ENCODE peak calls at places on chromosomes 2 and 18, in eight cellular contexts. One of them, this sample, is unnamed.

GRCh38 chr18:28002841-28003240 is 174.1 kb downstream of the CDH2 start:
- DNase-seq in A549: no peak
- DNase-seq in lower lobe of right lung: no peak
- DNase-seq in HCT116: no peak
- DNase-seq in vagina: no peak
- DNase-seq in SJSA1: no peak
- DNase-seq in uterus: no peak
- DNase-seq in heart left ventricle: no peak
- DNase-seq in this sample: no peak

GRCh38 chr18:58870621-58871020 is 5.9 kb downstream of the ZNF532 start:
- DNase-seq in A549: no peak
- DNase-seq in lower lobe of right lung: no peak
- DNase-seq in HCT116: no peak
- DNase-seq in vagina: no peak
- DNase-seq in SJSA1: no peak
- DNase-seq in uterus: no peak
- DNase-seq in heart left ventricle: no peak
- DNase-seq in this sample: no peak

GRCh38 chr2:29012211-29012681 is 31.1 kb downstream of the TOGARAM2 start:
- DNase-seq in A549: no peak
- DNase-seq in lower lobe of right lung: peak
- DNase-seq in HCT116: no peak
- DNase-seq in vagina: no peak
- DNase-seq in SJSA1: no peak
- DNase-seq in uterus: no peak
- DNase-seq in heart left ventricle: peak
- DNase-seq in this sample: peak

GRCh38 chr18:24014062-24014985 is at the start of gene TTC39C:
- DNase-seq in A549: peak
- DNase-seq in lower lobe of right lung: peak
- DNase-seq in HCT116: peak
- DNase-seq in vagina: no peak
- DNase-seq in SJSA1: peak
- DNase-seq in uterus: peak
- DNase-seq in heart left ventricle: peak
- DNase-seq in this sample: peak

GRCh38 chr2:161418715-161419337 is 2.7 kb downstream of the TBR1 start:
- DNase-seq in A549: no peak
- DNase-seq in lower lobe of right lung: no peak
- DNase-seq in HCT116: no peak
- DNase-seq in vagina: no peak
- DNase-seq in SJSA1: no peak
- DNase-seq in uterus: no peak
- DNase-seq in heart left ventricle: no peak
- DNase-seq in this sample: peak

GRCh38 chr2:177516786-177517544 is 124.4 kb downstream of the AGPS start:
- DNase-seq in A549: no peak
- DNase-seq in lower lobe of right lung: no peak
- DNase-seq in HCT116: no peak
- DNase-seq in vagina: no peak
- DNase-seq in SJSA1: no peak
- DNase-seq in uterus: no peak
- DNase-seq in heart left ventricle: no peak
- DNase-seq in this sample: no peak

GRCh38 chr2:43218221-43218549 is 8.2 kb downstream of the ZFP36L2 start:
- DNase-seq in A549: no peak
- DNase-seq in lower lobe of right lung: no peak
- DNase-seq in HCT116: no peak
- DNase-seq in vagina: no peak
- DNase-seq in SJSA1: no peak
- DNase-seq in uterus: no peak
- DNase-seq in heart left ventricle: no peak
- DNase-seq in this sample: no peak

GRCh38 chr18:69935319-69936190 is 12.1 kb downstream of the CD226 start:
- DNase-seq in A549: no peak
- DNase-seq in lower lobe of right lung: peak
- DNase-seq in HCT116: peak
- DNase-seq in vagina: no peak
- DNase-seq in SJSA1: peak
- DNase-seq in uterus: no peak
- DNase-seq in heart left ventricle: no peak
- DNase-seq in this sample: peak

GRCh38 chr2:241859017-241859435 is 332 bp upstream of the PDCD1 start:
- DNase-seq in A549: no peak
- DNase-seq in lower lobe of right lung: no peak
- DNase-seq in HCT116: no peak
- DNase-seq in vagina: no peak
- DNase-seq in SJSA1: no peak
- DNase-seq in uterus: no peak
- DNase-seq in heart left ventricle: no peak
- DNase-seq in this sample: no peak

GRCh38 chr2:16043192-16043591 is 102.8 kb downstream of the MYCN start:
- DNase-seq in A549: no peak
- DNase-seq in lower lobe of right lung: no peak
- DNase-seq in HCT116: no peak
- DNase-seq in vagina: no peak
- DNase-seq in SJSA1: no peak
- DNase-seq in uterus: no peak
- DNase-seq in heart left ventricle: no peak
- DNase-seq in this sample: no peak

GRCh38 chr2:203656522-203657287 is 49.7 kb upstream of the CD28 start:
- DNase-seq in A549: no peak
- DNase-seq in lower lobe of right lung: peak
- DNase-seq in HCT116: no peak
- DNase-seq in vagina: peak
- DNase-seq in SJSA1: no peak
- DNase-seq in uterus: no peak
- DNase-seq in heart left ventricle: peak
- DNase-seq in this sample: peak

GRCh38 chr18:77012751-77013550 is 119.6 kb downstream of the MBP start:
- DNase-seq in A549: no peak
- DNase-seq in lower lobe of right lung: no peak
- DNase-seq in HCT116: no peak
- DNase-seq in vagina: no peak
- DNase-seq in SJSA1: no peak
- DNase-seq in uterus: no peak
- DNase-seq in heart left ventricle: no peak
- DNase-seq in this sample: no peak

GRCh38 chr2:7121851-7122250 is 204.6 kb downstream of the RNF144A start:
- DNase-seq in A549: no peak
- DNase-seq in lower lobe of right lung: no peak
- DNase-seq in HCT116: no peak
- DNase-seq in vagina: no peak
- DNase-seq in SJSA1: no peak
- DNase-seq in uterus: no peak
- DNase-seq in heart left ventricle: no peak
- DNase-seq in this sample: no peak

GRCh38 chr18:78150590-78150989 is 829.0 kb upstream of the SALL3 start:
- DNase-seq in A549: no peak
- DNase-seq in lower lobe of right lung: no peak
- DNase-seq in HCT116: no peak
- DNase-seq in vagina: peak
- DNase-seq in SJSA1: no peak
- DNase-seq in uterus: no peak
- DNase-seq in heart left ventricle: no peak
- DNase-seq in this sample: no peak

GRCh38 chr2:204673877-204674276 is 128.6 kb downstream of the PARD3B start:
- DNase-seq in A549: no peak
- DNase-seq in lower lobe of right lung: no peak
- DNase-seq in HCT116: no peak
- DNase-seq in vagina: no peak
- DNase-seq in SJSA1: peak
- DNase-seq in uterus: no peak
- DNase-seq in heart left ventricle: no peak
- DNase-seq in this sample: no peak

DNA sequence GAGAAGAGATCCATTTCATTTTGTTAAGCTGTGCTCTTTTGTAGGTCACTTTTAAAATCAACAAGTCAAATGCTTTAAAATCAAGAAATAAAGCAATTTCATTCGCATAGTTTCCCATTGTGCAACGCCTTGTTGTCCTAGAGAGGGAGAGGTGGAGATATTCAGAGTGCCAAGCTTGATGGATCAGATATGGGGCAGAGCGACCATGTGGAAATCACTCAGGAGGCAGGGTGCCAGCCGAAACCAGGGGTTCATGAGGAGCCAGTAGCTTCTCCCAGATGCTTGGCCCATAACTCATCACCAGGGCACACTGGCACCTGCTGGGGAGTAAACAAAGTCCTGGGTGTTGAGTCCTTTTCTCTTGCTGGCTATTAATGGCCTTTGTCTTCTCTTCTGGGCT is 53.0 kb upstream of the ASAP2 start:
- DNase-seq in A549: no peak
- DNase-seq in lower lobe of right lung: no peak
- DNase-seq in HCT116: no peak
- DNase-seq in vagina: no peak
- DNase-seq in SJSA1: no peak
- DNase-seq in uterus: no peak
- DNase-seq in heart left ventricle: no peak
- DNase-seq in this sample: peak
- H3K4me3 ChIP-seq in A549: no peak
- H3K4me3 ChIP-seq in lower lobe of right lung: no peak
- H3K4me3 ChIP-seq in HCT116: no peak
- H3K4me3 ChIP-seq in vagina: no peak
- H3K4me3 ChIP-seq in SJSA1: no peak
- H3K4me3 ChIP-seq in uterus: no peak
- H3K4me3 ChIP-seq in heart left ventricle: no peak
- H3K4me3 ChIP-seq in this sample: no peak

DNA sequence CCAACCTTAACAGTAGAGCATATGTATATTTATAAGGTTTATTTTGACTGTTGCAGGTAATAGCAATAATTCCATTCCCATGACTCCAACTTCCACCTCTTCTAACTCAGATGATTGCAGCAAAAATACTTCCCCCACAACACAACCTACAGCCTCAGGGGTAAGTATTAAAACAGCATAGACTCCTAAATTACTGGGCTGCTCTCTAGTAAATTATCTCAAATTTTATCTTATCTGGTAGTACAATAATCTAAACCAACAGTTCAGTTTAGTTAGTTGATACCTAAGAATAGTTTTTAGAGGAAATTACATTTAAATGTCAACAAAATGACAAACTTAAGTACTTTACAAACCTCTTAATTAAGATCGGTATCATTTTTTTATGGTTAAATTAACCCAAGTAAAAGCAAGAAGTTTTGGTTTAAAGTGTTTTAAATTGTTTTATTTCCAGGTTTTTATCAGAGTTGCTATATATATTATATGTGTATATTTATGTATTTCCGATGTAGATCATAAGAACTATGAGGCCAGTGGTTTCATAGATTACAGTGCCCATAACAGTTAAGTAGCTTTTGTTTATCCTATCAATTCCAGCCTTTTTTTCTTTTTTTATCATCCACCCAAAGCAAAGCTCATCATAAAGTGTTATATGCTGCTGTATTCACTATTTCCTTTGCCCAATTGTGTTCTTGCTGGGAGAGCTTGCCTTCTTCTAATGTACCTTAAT is 13.7 kb downstream of the GATA6 start:
- DNase-seq in A549: no peak
- DNase-seq in lower lobe of right lung: no peak
- DNase-seq in HCT116: no peak
- DNase-seq in vagina: no peak
- DNase-seq in SJSA1: no peak
- DNase-seq in uterus: no peak
- DNase-seq in heart left ventricle: no peak
- DNase-seq in this sample: no peak
- H3K27ac ChIP-seq in A549: no peak
- H3K27ac ChIP-seq in lower lobe of right lung: peak
- H3K27ac ChIP-seq in HCT116: no peak
- H3K27ac ChIP-seq in vagina: no peak
- H3K27ac ChIP-seq in SJSA1: no peak
- H3K27ac ChIP-seq in uterus: peak
- H3K27ac ChIP-seq in heart left ventricle: peak
- H3K27ac ChIP-seq in this sample: peak

GRCh38 chr18:2983296-2983695 is 29.6 kb downstream of the LPIN2 start:
- DNase-seq in A549: no peak
- DNase-seq in lower lobe of right lung: no peak
- DNase-seq in HCT116: no peak
- DNase-seq in vagina: no peak
- DNase-seq in SJSA1: no peak
- DNase-seq in uterus: no peak
- DNase-seq in heart left ventricle: no peak
- DNase-seq in this sample: no peak

GRCh38 chr18:2979871-2980606 is 32.9 kb downstream of the LPIN2 start:
- DNase-seq in A549: no peak
- DNase-seq in lower lobe of right lung: peak
- DNase-seq in HCT116: no peak
- DNase-seq in vagina: no peak
- DNase-seq in SJSA1: peak
- DNase-seq in uterus: no peak
- DNase-seq in heart left ventricle: no peak
- DNase-seq in this sample: peak

GRCh38 chr18:2982452-2983172 is 30.3 kb downstream of the LPIN2 start:
- DNase-seq in A549: no peak
- DNase-seq in lower lobe of right lung: no peak
- DNase-seq in HCT116: no peak
- DNase-seq in vagina: no peak
- DNase-seq in SJSA1: peak
- DNase-seq in uterus: no peak
- DNase-seq in heart left ventricle: no peak
- DNase-seq in this sample: no peak

GRCh38 chr18:2980607-2980923 is 32.4 kb downstream of the LPIN2 start:
- DNase-seq in A549: no peak
- DNase-seq in lower lobe of right lung: no peak
- DNase-seq in HCT116: no peak
- DNase-seq in vagina: no peak
- DNase-seq in SJSA1: peak
- DNase-seq in uterus: no peak
- DNase-seq in heart left ventricle: no peak
- DNase-seq in this sample: no peak

GRCh38 chr18:2981212-2981728 is 31.7 kb downstream of the LPIN2 start:
- DNase-seq in A549: peak
- DNase-seq in lower lobe of right lung: no peak
- DNase-seq in HCT116: no peak
- DNase-seq in vagina: no peak
- DNase-seq in SJSA1: peak
- DNase-seq in uterus: no peak
- DNase-seq in heart left ventricle: no peak
- DNase-seq in this sample: no peak
- H3K4me3 ChIP-seq in A549: peak
- H3K4me3 ChIP-seq in lower lobe of right lung: peak
- H3K4me3 ChIP-seq in HCT116: no peak
- H3K4me3 ChIP-seq in vagina: no peak
- H3K4me3 ChIP-seq in SJSA1: no peak
- H3K4me3 ChIP-seq in uterus: no peak
- H3K4me3 ChIP-seq in heart left ventricle: no peak
- H3K4me3 ChIP-seq in this sample: no peak

DNA sequence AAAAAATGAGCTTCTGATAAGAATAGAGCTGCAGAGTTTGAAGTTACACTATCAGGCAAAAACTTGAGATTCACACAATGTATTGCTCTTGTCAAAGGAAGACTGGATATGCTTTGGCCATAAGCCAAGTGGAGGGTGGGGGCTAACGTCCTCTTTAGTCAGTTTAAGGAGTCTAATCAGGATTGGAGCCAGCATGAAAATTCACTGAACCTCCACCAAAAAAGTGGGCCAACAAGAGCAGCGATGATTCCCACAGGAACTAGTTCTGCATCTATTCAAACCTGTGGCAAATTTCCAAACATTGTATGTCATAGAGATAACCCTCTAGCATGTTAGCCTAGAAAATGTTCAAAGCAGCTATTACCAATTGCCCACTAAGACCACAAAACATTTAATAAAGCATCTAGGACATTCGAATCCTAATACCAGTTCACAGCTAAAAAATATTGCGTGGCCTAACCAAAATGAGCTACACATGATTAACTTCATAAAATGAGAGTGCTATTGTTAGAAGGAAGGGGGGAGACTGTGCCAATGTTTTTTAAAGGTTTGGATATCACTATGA is 43.5 kb upstream of the TMEM247 start:
- DNase-seq in A549: no peak
- DNase-seq in lower lobe of right lung: no peak
- DNase-seq in HCT116: no peak
- DNase-seq in vagina: no peak
- DNase-seq in SJSA1: no peak
- DNase-seq in uterus: no peak
- DNase-seq in heart left ventricle: peak
- DNase-seq in this sample: no peak
- H3K27ac ChIP-seq in A549: no peak
- H3K27ac ChIP-seq in lower lobe of right lung: no peak
- H3K27ac ChIP-seq in HCT116: no peak
- H3K27ac ChIP-seq in vagina: no peak
- H3K27ac ChIP-seq in SJSA1: no peak
- H3K27ac ChIP-seq in uterus: no peak
- H3K27ac ChIP-seq in heart left ventricle: no peak
- H3K27ac ChIP-seq in this sample: no peak

This sample was measured in cardiac muscle cell.